ENCODE peak calls at places on chromosomes 7 and 10, in seven cellular contexts. T is fibroblast of lung, X is cardiac fibroblast, O is SJSA1, Q is globus pallidus, R is hepatocyte, K is NCI-H748 treated with DMSO at 0.1 percent for 48 hours. G is an unnamed sample.

GRCh38 chr10:98748298-98748697 is 301.6 kb upstream of the HPS1 start:
- DNase-seq in T (no peak), X (peak; percentile 16), O (peak; percentile 11), Q (no peak), R (peak; percentile 53), K (peak; percentile 0), G (peak; percentile 1)

GRCh38 chr10:110865804-110866482 is 5.8 kb upstream of the PDCD4 start:
- DNase-seq in T (no peak), X (no peak), O (peak; percentile 28), Q (no peak), R (peak; percentile 39), K (no peak), G (no peak)

GRCh38 chr7:79093421-79093820 is 360.0 kb downstream of the MAGI2 start:
- DNase-seq in T (no peak), X (no peak), O (no peak), Q (no peak), R (no peak), K (no peak), G (no peak)

GRCh38 chr7:4549681-4550080 is 132.4 kb upstream of the FOXK1 start:
- DNase-seq in T (peak; percentile 11), X (no peak), O (no peak), Q (peak; percentile 52), R (no peak), K (no peak), G (no peak)

GRCh38 chr7:94510582-94511456 is 1.2 kb downstream of the CASD1 start:
- DNase-seq in T (peak; percentile 27), X (peak; percentile 33), O (no peak), Q (peak; percentile 43), R (peak; percentile 40), K (peak; percentile 70), G (peak; percentile 4)

GRCh38 chr7:37918526-37918925 is 1.9 kb upstream of the SFRP4 start:
- DNase-seq in T (no peak), X (no peak), O (no peak), Q (no peak), R (no peak), K (no peak), G (no peak)

GRCh38 chr7:94216944-94217461 is 177.7 kb upstream of the COL1A2 start:
- DNase-seq in T (peak; percentile 33), X (peak; percentile 67), O (no peak), Q (no peak), R (no peak), K (no peak), G (no peak)

GRCh38 chr10:30055094-30055701 is 4.2 kb downstream of the JCAD start:
- DNase-seq in T (peak; percentile 62), X (peak; percentile 49), O (peak; percentile 79), Q (no peak), R (no peak), K (no peak), G (no peak)

GRCh38 chr7:134741901-134742635 is 37.4 kb upstream of the CALD1 start:
- DNase-seq in T (peak; percentile 99), X (peak; percentile 89), O (peak; percentile 95), Q (no peak), R (no peak), K (no peak), G (peak; percentile 91)

GRCh38 chr10:124917168-124917938 is 24.6 kb upstream of the ZRANB1 start:
- DNase-seq in T (peak; percentile 52), X (peak; percentile 45), O (peak; percentile 57), Q (peak; percentile 47), R (peak; percentile 73), K (peak; percentile 9), G (no peak)

GRCh38 chr10:132699411-132700167 is 86.4 kb downstream of the NKX6-2 start:
- DNase-seq in T (no peak), X (no peak), O (no peak), Q (no peak), R (no peak), K (no peak), G (no peak)

GRCh38 chr10:95208702-95209391 is 14.8 kb downstream of the ACSM6 start:
- DNase-seq in T (no peak), X (peak; percentile 37), O (peak; percentile 46), Q (no peak), R (no peak), K (no peak), G (no peak)

GRCh38 chr10:68075550-68076004 is 494 bp upstream of the HERC4 start:
- DNase-seq in T (no peak), X (no peak), O (no peak), Q (peak; percentile 7), R (no peak), K (no peak), G (no peak)

GRCh38 chr10:124290095-124290795 is 128.5 kb downstream of the OAT start:
- DNase-seq in T (peak; percentile 72), X (peak; percentile 40), O (peak; percentile 6), Q (no peak), R (no peak), K (no peak), G (peak; percentile 18)

GRCh38 chr10:86599041-86599440 is 55.3 kb upstream of the OPN4 start:
- DNase-seq in T (no peak), X (no peak), O (no peak), Q (no peak), R (no peak), K (no peak), G (no peak)

GRCh38 chr7:52088008-52088787 is 771.6 kb upstream of the COBL start:
- DNase-seq in T (no peak), X (no peak), O (no peak), Q (no peak), R (peak; percentile 46), K (no peak), G (no peak)

GRCh38 chr7:33062023-33062781 is at the start of gene NT5C3A:
- DNase-seq in T (peak; percentile 33), X (peak; percentile 39), O (peak; percentile 81), Q (peak; percentile 19), R (peak; percentile 63), K (no peak), G (no peak)

GRCh38 chr10:112071596-112072133 is 111.9 kb downstream of the GPAM start:
- DNase-seq in T (no peak), X (no peak), O (no peak), Q (no peak), R (no peak), K (no peak), G (no peak)

GRCh38 chr7:27782849-27783248 is 42.9 kb downstream of the TAX1BP1 start:
- DNase-seq in T (peak; percentile 39), X (peak; percentile 65), O (no peak), Q (no peak), R (no peak), K (no peak), G (no peak)

GRCh38 chr7:130368347-130368746 is 11.9 kb upstream of the CPA1 start:
- DNase-seq in T (no peak), X (no peak), O (no peak), Q (no peak), R (no peak), K (no peak), G (no peak)

GRCh38 chr10:77877461-77878344 is 48.9 kb downstream of the DLG5 start:
- DNase-seq in T (peak; percentile 75), X (peak; percentile 57), O (no peak), Q (no peak), R (peak; percentile 61), K (no peak), G (no peak)

GRCh38 chr10:17047908-17048307 is 81.7 kb downstream of the CUBN start:
- DNase-seq in T (no peak), X (no peak), O (no peak), Q (no peak), R (no peak), K (no peak), G (no peak)

GRCh38 chr10:28744021-28744420 is 66.7 kb downstream of the BAMBI start:
- DNase-seq in T (no peak), X (no peak), O (no peak), Q (no peak), R (no peak), K (no peak), G (no peak)

GRCh38 chr10:30820282-30820991 is 190.9 kb upstream of the LYZL2 start:
- DNase-seq in T (peak; percentile 96), X (peak; percentile 92), O (peak; percentile 72), Q (no peak), R (no peak), K (no peak), G (peak; percentile 79)

GRCh38 chr7:1675673-1676549 is 5.8 kb downstream of the ELFN1 start:
- DNase-seq in T (no peak), X (no peak), O (no peak), Q (no peak), R (peak; percentile 5), K (no peak), G (no peak)

GRCh38 chr7:6284055-6284400 is 11.6 kb upstream of the CYTH3 start:
- DNase-seq in T (peak; percentile 58), X (peak; percentile 84), O (peak; percentile 81), Q (no peak), R (no peak), K (no peak), G (no peak)

GRCh38 chr7:144513332-144513731 is 109.8 kb upstream of the NOBOX start:
- DNase-seq in T (no peak), X (peak; percentile 48), O (no peak), Q (peak; percentile 37), R (peak; percentile 35), K (peak; percentile 47), G (no peak)

GRCh38 chr7:142461437-142461836 is 203.6 kb upstream of the PRSS58 start:
- DNase-seq in T (peak; percentile 98), X (peak; percentile 90), O (peak; percentile 77), Q (no peak), R (no peak), K (no peak), G (peak; percentile 53)

GRCh38 chr7:100951888-100952560 is 2.7 kb downstream of the MUC3A start:
- DNase-seq in T (no peak), X (no peak), O (no peak), Q (no peak), R (no peak), K (no peak), G (no peak)

GRCh38 chr7:24669971-24670591 is 87.2 kb downstream of the GSDME start:
- DNase-seq in T (no peak), X (peak; percentile 14), O (no peak), Q (no peak), R (no peak), K (no peak), G (no peak)

GRCh38 chr10:20955355-20955893 is 58.3 kb upstream of the NEBL start:
- DNase-seq in T (no peak), X (no peak), O (no peak), Q (no peak), R (no peak), K (no peak), G (no peak)

GRCh38 chr7:142809671-142810070 is 38.9 kb downstream of the PRSS2 start:
- DNase-seq in T (no peak), X (no peak), O (no peak), Q (no peak), R (no peak), K (no peak), G (no peak)